ENCODE peak calls at places on chromosomes 12 and 14, in four cellular contexts. V is K562, B is SK-N-SH, X is HepG2. W is an unnamed sample.

GRCh38 chr12:47889040-47889439 is 15.8 kb downstream of the VDR start:
- DNase-seq in V (no peak), B (no peak), X (no peak), W (no peak)

GRCh38 chr12:69067713-69068112 is 134.7 kb upstream of the CPM start:
- DNase-seq in V (no peak), B (no peak), X (no peak), W (no peak)

GRCh38 chr12:47710283-47710682 is 4.5 kb upstream of the RPAP3 start:
- DNase-seq in V (no peak), B (no peak), X (no peak), W (no peak)

GRCh38 chr14:30521899-30522736 is 36.8 kb upstream of the G2E3 start:
- DNase-seq in V (peak), B (peak), X (peak), W (no peak)

GRCh38 chr12:124369901-124370378 is 75.0 kb downstream of the RFLNA start:
- DNase-seq in V (no peak), B (peak), X (no peak), W (no peak)

GRCh38 chr14:34711169-34711568 is 3.2 kb downstream of the CFL2 start:
- DNase-seq in V (no peak), B (peak), X (no peak), W (no peak)

GRCh38 chr14:52078721-52079120 is 9.9 kb upstream of the NID2 start:
- DNase-seq in V (no peak), B (no peak), X (no peak), W (no peak)

GRCh38 chr14:103855734-103856095 is 8.3 kb upstream of the PPP1R13B start:
- DNase-seq in V (no peak), B (no peak), X (no peak), W (no peak)

GRCh38 chr12:116544656-116545055 is 14.5 kb upstream of the MAP1LC3B2 start:
- DNase-seq in V (no peak), B (no peak), X (no peak), W (no peak)

GRCh38 chr14:33120966-33121365 is 182.3 kb downstream of the NPAS3 start:
- DNase-seq in V (no peak), B (no peak), X (no peak), W (no peak)

GRCh38 chr12:1272132-1272531 is 281.1 kb downstream of the ERC1 start:
- DNase-seq in V (no peak), B (no peak), X (no peak), W (no peak)

GRCh38 chr14:73795974-73796373 is 55.7 kb upstream of the PTGR2 start:
- DNase-seq in V (no peak), B (no peak), X (peak), W (no peak)

GRCh38 chr14:64721391-64721791 is 17.2 kb downstream of the PLEKHG3 start:
- DNase-seq in V (no peak), B (no peak), X (no peak), W (no peak)

GRCh38 chr12:5260591-5261086 is 171.3 kb upstream of the NTF3 start:
- DNase-seq in V (no peak), B (no peak), X (no peak), W (no peak)

GRCh38 chr14:100524933-100525243 is 62.3 kb downstream of the BEGAIN start:
- DNase-seq in V (peak), B (no peak), X (no peak), W (peak)
- TF ChIP-seq FOXJ3 in V (no peak), B (no peak), X (no peak), W (no peak)

GRCh38 chr12:8698132-8698829 is 490 bp downstream of the RIMKLB start:
- DNase-seq in V (peak), B (peak), X (no peak), W (peak)
- TF ChIP-seq FOXJ3 in V (no peak), B (no peak), X (no peak), W (no peak)

GRCh38 chr14:55691659-55692058 is 111.7 kb downstream of the KTN1 start:
- DNase-seq in V (no peak), B (no peak), X (no peak), W (no peak)
- TF ChIP-seq FOXJ3 in V (no peak), B (no peak), X (no peak), W (no peak)

DNA sequence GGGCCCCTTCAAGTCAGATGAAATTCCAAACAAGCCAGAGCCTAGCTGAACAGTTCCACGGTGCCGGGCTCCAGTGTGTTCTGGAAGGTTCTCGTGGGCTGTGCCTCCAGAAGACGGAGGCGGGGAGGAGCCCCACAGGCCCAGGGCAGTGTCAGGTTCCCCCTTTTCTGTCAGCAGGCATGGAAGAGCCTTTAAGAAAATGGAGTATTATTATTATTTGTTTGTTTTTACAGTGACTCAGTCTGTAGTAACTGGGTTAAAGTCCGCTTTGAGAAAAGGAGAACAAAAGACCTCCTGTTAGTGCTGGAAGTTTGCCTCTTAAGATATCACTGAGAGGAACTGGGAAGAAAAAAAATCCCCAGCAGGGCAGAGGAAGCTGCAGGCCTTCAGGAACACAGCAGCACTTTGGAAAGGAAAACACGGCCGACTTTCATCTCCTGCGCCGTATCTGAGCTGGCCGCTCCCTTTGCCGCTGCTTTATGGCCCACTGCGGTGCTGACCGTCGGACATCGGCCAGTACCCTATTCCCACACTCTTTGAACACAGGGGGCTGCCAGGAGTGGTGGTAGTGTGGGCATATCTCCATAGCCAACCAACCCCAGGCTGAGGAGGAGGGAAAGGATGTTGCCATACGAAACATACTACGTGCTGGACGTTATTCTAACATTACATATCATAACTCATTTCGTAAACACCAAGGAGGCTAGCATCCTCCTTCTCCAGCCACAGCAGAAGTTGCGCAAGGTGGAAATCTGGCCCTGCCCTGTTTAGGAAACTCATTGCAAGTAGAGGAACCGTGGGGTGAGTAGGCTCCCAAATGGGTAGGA is 194.0 kb downstream of the ZFP36L1 start:
- DNase-seq in V (no peak), B (no peak), X (peak), W (no peak)
- TF ChIP-seq FOXJ3 in V (no peak), B (no peak), X (peak), W (no peak)

GRCh38 chr14:38053684-38054083 is 154.0 kb upstream of the SSTR1 start:
- DNase-seq in V (no peak), B (no peak), X (no peak), W (no peak)
- TF ChIP-seq FOXJ3 in V (no peak), B (no peak), X (no peak), W (no peak)

DNA sequence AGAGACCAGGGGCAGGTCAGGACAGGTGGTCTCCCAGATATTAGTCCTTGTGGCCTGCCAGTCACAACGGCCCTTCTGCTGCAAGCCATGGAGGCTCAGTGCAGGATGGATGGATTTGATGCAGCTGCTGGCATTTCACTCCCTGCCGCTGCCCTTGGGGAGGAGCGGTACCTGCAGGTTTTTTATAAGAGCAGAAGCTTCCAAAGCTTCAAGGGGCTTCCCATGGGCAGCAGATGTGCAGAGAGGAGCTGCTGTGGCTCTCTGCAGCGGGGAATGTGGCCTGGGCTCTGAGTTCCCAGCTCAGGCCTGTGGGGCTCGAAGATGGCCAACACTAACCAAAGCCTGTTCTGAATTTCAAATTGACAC is 379.3 kb downstream of the DPF3 start:
- DNase-seq in V (no peak), B (no peak), X (no peak), W (no peak)
- TF ChIP-seq FOXJ3 in V (no peak), B (no peak), X (no peak), W (no peak)

GRCh38 chr12:96197503-96198272 is 3.5 kb downstream of the ELK3 start:
- DNase-seq in V (no peak), B (no peak), X (no peak), W (no peak)
- TF ChIP-seq FOXJ3 in V (no peak), B (no peak), X (no peak), W (no peak)

DNA sequence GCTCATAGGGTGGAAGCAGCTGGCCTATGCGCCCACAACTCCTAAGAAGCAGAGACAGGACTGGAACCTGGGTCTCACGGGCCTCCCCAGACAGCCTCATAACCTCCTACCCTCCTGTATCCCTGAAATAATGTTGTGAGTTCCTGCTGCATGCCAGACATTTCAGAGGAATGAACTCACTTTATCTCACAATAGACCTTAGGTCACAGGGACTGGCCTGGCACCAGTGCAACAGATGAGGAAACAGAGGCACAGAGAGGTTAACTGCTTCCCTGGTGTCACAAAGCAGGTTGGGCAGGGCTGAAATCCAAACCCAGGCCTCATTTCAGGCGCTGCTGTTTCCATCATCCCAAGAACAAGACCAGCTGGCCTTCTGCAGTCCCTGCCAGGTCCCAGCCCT is 5.3 kb downstream of the PHETA1 start:
- DNase-seq in V (no peak), B (no peak), X (no peak), W (no peak)
- TF ChIP-seq FOXJ3 in V (no peak), B (no peak), X (no peak), W (no peak)